ENCODE peak calls at places on chromosomes 2 and 18, in four cellular contexts. One of them, this sample, is unnamed.

GRCh38 chr2:80499095-80499494 is 194.5 kb upstream of the LRRTM1 start:
- DNase-seq in K562: peak
- DNase-seq in H1: no peak
- DNase-seq in HCT116: peak
- DNase-seq in this sample: peak

GRCh38 chr2:17879137-17879912 is 858 bp downstream of the KCNS3 start:
- DNase-seq in K562: peak
- DNase-seq in H1: peak
- DNase-seq in HCT116: peak
- DNase-seq in this sample: peak

GRCh38 chr2:42371621-42372473 is 10.8 kb upstream of the COX7A2L start:
- DNase-seq in H1: no peak
- DNase-seq in HCT116: no peak
- DNase-seq in K562: no peak
- DNase-seq in this sample: no peak

GRCh38 chr2:181784556-181784955 is 104.2 kb upstream of the NEUROD1 start:
- DNase-seq in HCT116: peak
- DNase-seq in K562: no peak
- DNase-seq in H1: no peak
- DNase-seq in this sample: no peak

GRCh38 chr2:189407161-189407943 is 33.9 kb upstream of the WDR75 start:
- DNase-seq in K562: no peak
- DNase-seq in HCT116: no peak
- DNase-seq in H1: no peak
- DNase-seq in this sample: no peak

GRCh38 chr2:117856415-117857210 is 42.1 kb downstream of the DDX18 start:
- DNase-seq in K562: no peak
- DNase-seq in H1: peak
- DNase-seq in HCT116: peak
- DNase-seq in this sample: no peak

GRCh38 chr2:59584958-59585357 is 968.5 kb downstream of the BCL11A start:
- DNase-seq in HCT116: no peak
- DNase-seq in K562: peak
- DNase-seq in H1: peak
- DNase-seq in this sample: peak

GRCh38 chr2:145798419-145798818 is 1278.5 kb upstream of the ZEB2 start:
- DNase-seq in H1: no peak
- DNase-seq in HCT116: no peak
- DNase-seq in K562: no peak
- DNase-seq in this sample: no peak

GRCh38 chr2:8462899-8463648 is 218.8 kb upstream of the ID2 start:
- DNase-seq in HCT116: no peak
- DNase-seq in K562: no peak
- DNase-seq in H1: no peak
- DNase-seq in this sample: no peak

GRCh38 chr2:217994776-217995274 is 8.0 kb downstream of the TNS1 start:
- DNase-seq in H1: no peak
- DNase-seq in HCT116: no peak
- DNase-seq in K562: no peak
- DNase-seq in this sample: no peak

GRCh38 chr2:1140389-1141003 is 189.8 kb downstream of the SNTG2 start:
- DNase-seq in K562: peak
- DNase-seq in HCT116: no peak
- DNase-seq in H1: peak
- DNase-seq in this sample: peak

GRCh38 chr2:23918837-23919489 is 8.0 kb downstream of the ATAD2B start:
- DNase-seq in HCT116: no peak
- DNase-seq in H1: no peak
- DNase-seq in K562: no peak
- DNase-seq in this sample: no peak

GRCh38 chr2:1430491-1430890 is 17.2 kb downstream of the TPO start:
- DNase-seq in H1: no peak
- DNase-seq in K562: no peak
- DNase-seq in HCT116: no peak
- DNase-seq in this sample: no peak

GRCh38 chr2:215797676-215798075 is 215.7 kb downstream of the MREG start:
- DNase-seq in K562: no peak
- DNase-seq in H1: no peak
- DNase-seq in HCT116: no peak
- DNase-seq in this sample: no peak

GRCh38 chr2:169815849-169816248 is 8.9 kb downstream of the METTL5 start:
- DNase-seq in HCT116: no peak
- DNase-seq in H1: no peak
- DNase-seq in K562: no peak
- DNase-seq in this sample: no peak

GRCh38 chr2:169818241-169818640 is 6.5 kb downstream of the METTL5 start:
- DNase-seq in HCT116: no peak
- DNase-seq in K562: no peak
- DNase-seq in H1: no peak
- DNase-seq in this sample: no peak

GRCh38 chr2:169822785-169823392 is 1.8 kb downstream of the METTL5 start:
- DNase-seq in H1: no peak
- DNase-seq in HCT116: no peak
- DNase-seq in K562: peak
- DNase-seq in this sample: no peak

GRCh38 chr2:169822036-169822435 is 2.7 kb downstream of the METTL5 start:
- DNase-seq in H1: no peak
- DNase-seq in K562: no peak
- DNase-seq in HCT116: no peak
- DNase-seq in this sample: no peak

DNA sequence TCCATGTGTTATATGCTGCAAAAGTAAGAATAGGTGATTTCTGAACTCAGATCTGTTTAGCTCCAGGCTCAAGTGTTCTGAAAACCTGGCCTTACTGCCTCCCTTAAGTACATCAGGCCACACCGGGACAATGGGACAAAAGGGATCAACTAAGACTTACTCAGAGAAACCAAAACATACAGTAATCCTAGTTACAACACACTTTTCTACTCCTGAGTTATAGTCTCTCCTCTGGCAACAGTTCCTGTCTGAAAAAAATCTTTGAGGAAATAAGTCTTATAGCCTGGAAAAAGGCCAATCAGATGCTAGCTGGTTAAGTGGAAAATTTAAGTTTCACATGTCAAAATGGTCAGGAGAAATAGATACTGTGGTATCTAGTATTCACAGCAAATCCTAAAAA is 5.6 kb downstream of the METTL5 start:
- DNase-seq in K562: no peak
- DNase-seq in H1: no peak
- DNase-seq in HCT116: no peak
- DNase-seq in this sample: no peak
- TF ChIP-seq SP1 in K562: no peak
- TF ChIP-seq SP1 in H1: no peak
- TF ChIP-seq SP1 in HCT116: no peak
- TF ChIP-seq SP1 in this sample: no peak

DNA sequence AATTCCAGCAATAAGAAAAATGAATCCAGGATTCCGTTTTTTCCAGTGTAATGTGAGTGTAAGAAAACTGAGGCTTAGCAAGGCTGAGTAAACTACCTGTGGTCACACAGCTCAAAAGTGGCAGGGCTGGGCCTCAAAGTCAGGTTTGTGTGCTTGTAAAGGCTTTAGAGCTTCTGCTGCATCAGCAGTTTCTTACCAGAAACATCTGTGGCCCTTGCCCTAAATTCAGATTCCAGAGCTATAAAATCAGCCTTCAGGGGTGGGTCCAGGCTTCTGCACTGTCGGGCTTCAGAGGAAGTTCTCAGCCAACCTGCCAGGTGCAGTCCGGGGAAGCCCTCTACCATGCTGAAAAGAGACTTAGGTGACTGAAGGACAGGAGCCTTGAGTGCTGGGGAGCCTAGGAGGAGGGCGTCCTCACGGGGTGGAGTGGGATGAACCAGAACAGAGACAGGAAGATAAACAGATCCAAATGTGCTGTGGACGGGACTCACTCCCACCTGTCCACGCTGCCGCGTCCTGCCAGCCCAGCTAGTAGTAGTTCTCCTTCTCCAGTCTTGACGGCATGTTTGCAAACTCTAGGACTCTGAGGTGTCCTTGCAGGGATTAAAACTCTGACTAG is 69.9 kb upstream of the HS6ST1 start:
- DNase-seq in H1: no peak
- DNase-seq in HCT116: no peak
- DNase-seq in K562: no peak
- DNase-seq in this sample: no peak
- TF ChIP-seq SP1 in H1: no peak
- TF ChIP-seq SP1 in HCT116: no peak
- TF ChIP-seq SP1 in K562: no peak
- TF ChIP-seq SP1 in this sample: no peak

DNA sequence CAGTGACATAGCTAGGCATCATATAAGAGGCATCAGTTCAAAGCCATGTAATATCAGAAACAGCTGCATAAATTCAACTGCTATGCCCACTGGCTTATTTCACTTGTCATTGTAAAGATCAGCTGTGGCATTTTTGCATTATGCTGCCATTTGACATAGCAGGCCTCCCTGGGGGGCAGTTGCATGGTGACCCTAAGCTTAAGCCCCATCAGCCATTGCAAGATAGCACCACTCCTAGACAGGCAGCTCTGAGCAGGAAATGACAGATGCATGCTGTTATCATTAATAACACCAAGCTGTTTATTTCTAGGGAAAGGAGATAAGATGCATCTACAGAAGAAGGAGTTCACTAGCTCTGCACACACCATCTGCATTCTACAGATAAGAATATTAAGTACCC is 233.4 kb upstream of the CNTNAP5 start:
- DNase-seq in K562: no peak
- DNase-seq in HCT116: no peak
- DNase-seq in H1: no peak
- DNase-seq in this sample: no peak
- TF ChIP-seq SP1 in K562: no peak
- TF ChIP-seq SP1 in HCT116: no peak
- TF ChIP-seq SP1 in H1: no peak
- TF ChIP-seq SP1 in this sample: no peak

DNA sequence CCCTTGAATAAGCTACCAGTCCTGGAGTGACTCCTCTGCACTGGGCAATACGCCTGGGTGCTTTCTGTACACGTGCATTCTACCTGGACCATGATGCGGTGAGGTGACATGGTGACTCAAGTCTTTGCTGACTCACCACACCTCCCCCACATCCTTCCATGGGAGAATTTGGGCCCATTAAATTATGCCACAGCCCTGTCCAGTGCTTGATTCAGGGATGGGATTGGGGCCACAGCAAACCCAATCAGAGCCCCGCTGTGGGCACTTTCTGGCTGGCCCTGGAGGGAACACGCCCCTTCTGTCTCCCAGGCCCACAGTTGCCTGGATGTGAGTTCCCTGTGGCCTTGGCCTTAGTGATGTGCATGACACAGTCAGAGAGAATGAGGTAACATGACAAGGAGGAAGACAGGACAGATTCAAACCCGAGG is 86.9 kb downstream of the LRRC30 start:
- DNase-seq in H1: no peak
- DNase-seq in HCT116: no peak
- DNase-seq in K562: no peak
- DNase-seq in this sample: no peak
- TF ChIP-seq SP1 in H1: no peak
- TF ChIP-seq SP1 in HCT116: no peak
- TF ChIP-seq SP1 in K562: no peak
- TF ChIP-seq SP1 in this sample: no peak

GRCh38 chr2:44938287-44939073 is 3.0 kb upstream of the SIX3 start:
- DNase-seq in K562: no peak
- DNase-seq in HCT116: no peak
- DNase-seq in H1: peak
- DNase-seq in this sample: no peak
- TF ChIP-seq SP1 in K562: no peak
- TF ChIP-seq SP1 in HCT116: no peak
- TF ChIP-seq SP1 in H1: no peak
- TF ChIP-seq SP1 in this sample: no peak

DNA sequence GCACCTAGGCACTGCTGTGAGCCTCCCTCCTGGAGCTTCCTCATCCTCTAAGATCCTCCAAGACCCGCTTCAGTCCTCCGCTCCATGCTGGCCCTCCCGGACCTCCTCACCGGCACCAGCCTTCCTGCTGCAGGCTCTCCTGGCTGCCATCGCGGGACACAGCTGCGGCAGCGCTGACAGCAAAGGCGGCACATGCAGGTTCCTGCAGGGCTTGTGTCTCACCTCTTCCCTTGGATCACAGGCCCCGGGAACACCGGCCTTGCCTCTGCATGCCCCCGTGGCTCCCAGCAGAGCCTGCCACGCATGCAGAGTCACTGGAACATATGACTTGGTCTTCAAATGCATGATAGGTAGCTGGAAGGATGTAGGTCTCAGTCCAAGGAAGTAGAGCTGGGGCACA is 67.2 kb downstream of the PTGR3 start:
- DNase-seq in K562: no peak
- DNase-seq in HCT116: no peak
- DNase-seq in H1: no peak
- DNase-seq in this sample: no peak
- TF ChIP-seq SP1 in K562: no peak
- TF ChIP-seq SP1 in HCT116: no peak
- TF ChIP-seq SP1 in H1: no peak
- TF ChIP-seq SP1 in this sample: no peak

DNA sequence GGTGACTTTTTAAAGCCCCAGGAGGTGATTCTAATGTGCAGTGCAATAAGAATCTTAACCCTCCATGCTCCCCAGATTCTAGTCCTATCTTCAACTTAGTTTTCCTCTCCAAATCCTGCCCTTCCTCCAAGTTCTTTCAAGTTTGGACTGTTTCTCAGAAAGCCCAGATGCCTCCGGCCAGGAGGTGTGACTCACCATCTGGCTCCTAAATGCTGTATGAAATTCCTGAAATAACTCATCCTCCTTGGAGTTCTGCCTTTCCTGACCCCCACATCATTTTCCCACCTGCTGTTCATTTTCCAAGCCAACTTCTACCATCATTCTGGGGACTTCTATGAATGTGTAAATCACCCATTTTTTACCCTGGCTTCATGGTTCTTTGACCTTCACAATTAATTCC is 118.2 kb upstream of the NOL4 start:
- DNase-seq in K562: no peak
- DNase-seq in HCT116: no peak
- DNase-seq in H1: no peak
- DNase-seq in this sample: no peak
- TF ChIP-seq SP1 in K562: no peak
- TF ChIP-seq SP1 in HCT116: no peak
- TF ChIP-seq SP1 in H1: no peak
- TF ChIP-seq SP1 in this sample: no peak

This sample was measured in HEK293T.